ENCODE peak calls at places on chromosomes 12 and 14, in nine cellular contexts. V, I, Q, B, U, K, P, T and Z are unnamed samples.

GRCh38 chr12:110337912-110338710 is 57.1 kb downstream of the ATP2A2 start:
- DNase-seq in V (no peak), I (no peak), Q (no peak), B (no peak), U (no peak), K (no peak), P (no peak), T (no peak), Z (no peak)

GRCh38 chr12:46351861-46352595 is 20.5 kb downstream of the SLC38A2 start:
- DNase-seq in V (no peak), I (no peak), Q (peak; percentile 62), B (no peak), U (no peak), K (peak; percentile 16), P (no peak), T (no peak), Z (no peak)

GRCh38 chr12:116604151-116604550 is 45.0 kb downstream of the MAP1LC3B2 start:
- DNase-seq in V (no peak), I (no peak), Q (no peak), B (no peak), U (no peak), K (peak; percentile 40), P (no peak), T (no peak), Z (no peak)

GRCh38 chr12:38775457-38775856 is 129.9 kb downstream of the CPNE8 start:
- DNase-seq in V (no peak), I (no peak), Q (no peak), B (no peak), U (no peak), K (no peak), P (no peak), T (no peak), Z (no peak)

GRCh38 chr14:37150414-37150813 is 22.0 kb downstream of the SLC25A21 start:
- DNase-seq in V (no peak), I (no peak), Q (peak; percentile 89), B (no peak), U (no peak), K (peak; percentile 63), P (peak; percentile 58), T (no peak), Z (no peak)

GRCh38 chr14:52391866-52392600 is 77.9 kb downstream of the PTGER2 start:
- DNase-seq in V (no peak), I (no peak), Q (peak; percentile 81), B (no peak), U (no peak), K (peak; percentile 82), P (peak; percentile 48), T (no peak), Z (peak; percentile 11)

GRCh38 chr12:34397591-34398365 is 375.5 kb downstream of the ALG10 start:
- DNase-seq in V (no peak), I (peak; percentile 4), Q (no peak), B (peak; percentile 49), U (peak; percentile 4), K (no peak), P (no peak), T (peak; percentile 20), Z (no peak)

GRCh38 chr12:116172224-116172849 is 105.2 kb downstream of the MED13L start:
- DNase-seq in V (no peak), I (no peak), Q (no peak), B (no peak), U (no peak), K (peak; percentile 29), P (no peak), T (no peak), Z (no peak)

GRCh38 chr12:39905152-39905551 is 200.7 kb downstream of the SLC2A13 start:
- DNase-seq in V (no peak), I (peak; percentile 38), Q (peak; percentile 70), B (peak; percentile 65), U (no peak), K (peak; percentile 87), P (peak; percentile 22), T (peak; percentile 67), Z (peak; percentile 22)

GRCh38 chr12:64666054-64666914 is 56.0 kb downstream of the RASSF3 start:
- DNase-seq in V (no peak), I (no peak), Q (no peak), B (no peak), U (no peak), K (no peak), P (peak; percentile 54), T (no peak), Z (no peak)

GRCh38 chr14:34426313-34427295 is 35.4 kb downstream of the SPTSSA start:
- DNase-seq in V (no peak), I (peak; percentile 57), Q (no peak), B (no peak), U (no peak), K (no peak), P (no peak), T (no peak), Z (no peak)

GRCh38 chr12:9751204-9752144 is 9.2 kb downstream of the CD69 start:
- DNase-seq in V (peak; percentile 76), I (no peak), Q (peak; percentile 59), B (no peak), U (no peak), K (peak; percentile 69), P (peak; percentile 16), T (no peak), Z (no peak)

GRCh38 chr12:50505945-50506344 is 1.2 kb downstream of the DIP2B start:
- DNase-seq in V (no peak), I (peak; percentile 32), Q (peak; percentile 44), B (no peak), U (no peak), K (peak; percentile 46), P (no peak), T (no peak), Z (no peak)

GRCh38 chr12:67456281-67456918 is 187.2 kb downstream of the CAND1 start:
- DNase-seq in V (no peak), I (no peak), Q (peak; percentile 82), B (no peak), U (no peak), K (peak; percentile 89), P (peak; percentile 77), T (no peak), Z (peak; percentile 74)

GRCh38 chr12:30888241-30888640 is 38.3 kb upstream of the TSPAN11 start:
- DNase-seq in V (no peak), I (no peak), Q (no peak), B (no peak), U (no peak), K (no peak), P (no peak), T (no peak), Z (no peak)

GRCh38 chr14:94378527-94379290 is 9.7 kb downstream of the SERPINA1 start:
- DNase-seq in V (no peak), I (no peak), Q (no peak), B (no peak), U (no peak), K (no peak), P (no peak), T (no peak), Z (no peak)

GRCh38 chr14:96626916-96627315 is 124.7 kb downstream of the PAPOLA start:
- DNase-seq in V (no peak), I (no peak), Q (no peak), B (peak; percentile 25), U (no peak), K (no peak), P (no peak), T (peak; percentile 26), Z (no peak)

GRCh38 chr14:51020024-51020710 is 74.7 kb downstream of the TRIM9 start:
- DNase-seq in V (no peak), I (no peak), Q (no peak), B (no peak), U (no peak), K (no peak), P (no peak), T (no peak), Z (no peak)

GRCh38 chr14:94539181-94539580 is 22.1 kb upstream of the SERPINA4 start:
- DNase-seq in V (no peak), I (no peak), Q (no peak), B (peak; percentile 11), U (no peak), K (no peak), P (no peak), T (no peak), Z (no peak)

GRCh38 chr12:120901818-120902217 is 2.3 kb downstream of the SPPL3 start:
- DNase-seq in V (no peak), I (no peak), Q (no peak), B (no peak), U (no peak), K (no peak), P (no peak), T (no peak), Z (no peak)
- H3K4me3 ChIP-seq in V (no peak overlapping the region), I (no peak overlapping the region), Q (peak overlapping the region; percentile 6), B (no peak overlapping the region), U (no peak overlapping the region), K (peak overlapping the region; percentile 88), P (no peak overlapping the region), T (peak overlapping the region; percentile 94), Z (no peak overlapping the region)

GRCh38 chr12:102954143-102954542 is 3.3 kb upstream of the ASCL1 start:
- DNase-seq in V (no peak), I (no peak), Q (no peak), B (no peak), U (no peak), K (no peak), P (no peak), T (no peak), Z (no peak)
- H3K27me3 ChIP-seq in V (no peaks in the 10 kb centered on the region), I (peaks cover 99% of the 10 kb centered on the region), Q (peaks cover 83% of the 10 kb centered on the region), B (peaks cover 74% of the 10 kb centered on the region), U (peaks cover 10% of the 10 kb centered on the region), K (peaks cover 77% of the 10 kb centered on the region), P (peaks cover 44% of the 10 kb centered on the region), T (peaks cover 30% of the 10 kb centered on the region), Z (peaks cover 19% of the 10 kb centered on the region)

GRCh38 chr14:56811596-56812363 is 1.5 kb upstream of the OTX2 start:
- DNase-seq in V (no peak), I (no peak), Q (no peak), B (no peak), U (no peak), K (no peak), P (no peak), T (no peak), Z (no peak)
- H3K4me3 ChIP-seq in V (no peak overlapping the region), I (no peak overlapping the region), Q (no peak overlapping the region), B (no peak overlapping the region), U (no peak overlapping the region), K (no peak overlapping the region), P (no peak overlapping the region), T (no peak overlapping the region), Z (no peak overlapping the region)

DNA sequence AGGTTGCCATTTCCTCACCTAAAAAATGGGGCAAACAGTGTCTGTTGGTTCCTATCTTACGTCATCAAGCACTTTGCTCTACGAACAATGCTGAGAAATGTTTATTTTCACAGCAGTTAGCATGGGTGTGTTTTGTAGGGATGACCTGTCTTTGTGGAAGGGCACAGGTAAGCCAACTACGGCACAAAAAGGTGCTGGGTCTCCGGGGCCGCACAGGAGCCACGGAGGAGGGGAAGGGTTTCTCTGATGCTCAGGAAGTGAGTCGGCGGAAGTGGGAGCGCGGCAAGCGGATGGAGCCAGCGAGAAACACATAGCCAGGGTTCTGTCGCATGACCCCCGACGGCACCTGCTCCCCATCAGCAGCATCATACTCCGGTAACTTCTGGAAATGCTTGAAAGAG is 65.6 kb upstream of the TCL1B start:
- DNase-seq in V (no peak), I (no peak), Q (no peak), B (no peak), U (no peak), K (no peak), P (no peak), T (no peak), Z (no peak)
- H3K27me3 ChIP-seq in V (no peaks in the 10 kb centered on the region), I (peaks cover 7% of the 10 kb centered on the region), Q (peaks cover 12% of the 10 kb centered on the region), B (peaks cover 14% of the 10 kb centered on the region), U (no peaks in the 10 kb centered on the region), K (no peaks in the 10 kb centered on the region), P (no peaks in the 10 kb centered on the region), T (no peaks in the 10 kb centered on the region), Z (no peaks in the 10 kb centered on the region)

GRCh38 chr12:66168410-66168809 is 1.4 kb downstream of the TMBIM4 start:
- DNase-seq in V (no peak), I (no peak), Q (no peak), B (no peak), U (no peak), K (peak; percentile 13), P (no peak), T (no peak), Z (peak; percentile 15)
- H3K4me3 ChIP-seq in V (peak overlapping the region; percentile 80), I (no peak overlapping the region), Q (peak overlapping the region; percentile 98), B (peak overlapping the region; percentile 73), U (peak overlapping the region; percentile 93), K (peak overlapping the region; percentile 83), P (no peak overlapping the region), T (peak overlapping the region; percentile 98), Z (peak overlapping the region; percentile 67)